ENCODE peak calls at places on chromosomes 16 and 17, in eight cellular contexts. H is A549, J is K562, T is endothelial cell of umbilical vein, F is GM12878, K is HepG2, E is H1, A is HCT116. B is an unnamed sample.

GRCh38 chr16:63714876-63715275 is 1407.0 kb downstream of the CDH11 start:
- DNase-seq in H (no peak), J (no peak), T (no peak), F (no peak), K (no peak), E (no peak), A (no peak), B (no peak)

GRCh38 chr17:9239821-9240658 is 218.7 kb downstream of the NTN1 start:
- DNase-seq in H (peak; percentile 50), J (peak; percentile 95), T (peak; percentile 37), F (no peak), K (no peak), E (peak; percentile 71), A (peak; percentile 6), B (no peak)

GRCh38 chr16:49464877-49465504 is 91.4 kb downstream of the C16orf78 start:
- DNase-seq in H (no peak), J (peak; percentile 64), T (no peak), F (no peak), K (no peak), E (peak; percentile 88), A (no peak), B (no peak)

GRCh38 chr17:49548506-49549310 is 27.0 kb upstream of the NXPH3 start:
- DNase-seq in H (peak; percentile 66), J (peak; percentile 60), T (no peak), F (no peak), K (peak; percentile 45), E (peak; percentile 85), A (peak; percentile 27), B (peak; percentile 57)

GRCh38 chr16:84689126-84689525 is 10.7 kb upstream of the USP10 start:
- DNase-seq in H (no peak), J (no peak), T (peak; percentile 83), F (no peak), K (no peak), E (no peak), A (no peak), B (no peak)

GRCh38 chr17:7348478-7349242 is 3.3 kb upstream of the KCTD11 start:
- DNase-seq in H (no peak), J (no peak), T (no peak), F (no peak), K (no peak), E (no peak), A (no peak), B (peak; percentile 64)

GRCh38 chr17:40115101-40115436 is 6.7 kb upstream of the MSL1 start:
- DNase-seq in H (no peak), J (no peak), T (no peak), F (no peak), K (no peak), E (no peak), A (no peak), B (no peak)

GRCh38 chr17:60554377-60554788 is 28.3 kb upstream of the APPBP2 start:
- DNase-seq in H (no peak), J (no peak), T (no peak), F (no peak), K (no peak), E (no peak), A (no peak), B (no peak)

GRCh38 chr17:49881054-49881402 is 33.2 kb upstream of the TAC4 start:
- DNase-seq in H (no peak), J (no peak), T (no peak), F (no peak), K (no peak), E (no peak), A (no peak), B (no peak)

GRCh38 chr16:57753448-57754353 is 18.1 kb downstream of the KATNB1 start:
- DNase-seq in H (no peak), J (no peak), T (no peak), F (no peak), K (no peak), E (no peak), A (no peak), B (no peak)

GRCh38 chr16:48438414-48438813 is 53.2 kb upstream of the SIAH1 start:
- DNase-seq in H (no peak), J (no peak), T (no peak), F (no peak), K (no peak), E (no peak), A (no peak), B (no peak)

GRCh38 chr17:68709461-68709860 is 108.3 kb upstream of the FAM20A start:
- DNase-seq in H (no peak), J (no peak), T (no peak), F (no peak), K (no peak), E (no peak), A (no peak), B (no peak)
- TF ChIP-seq MAX in H (no peak), J (no peak), T (no peak), F (no peak), K (no peak), E (no peak), A (no peak), B (no peak)

GRCh38 chr16:70432800-70433455 is 6.0 kb downstream of the ST3GAL2 start:
- DNase-seq in H (no peak), J (no peak), T (no peak), F (no peak), K (no peak), E (no peak), A (no peak), B (peak; percentile 49)
- TF ChIP-seq POLR2A in H (no peak), J (peak; percentile 65), T (no peak), F (no peak), K (no peak), E (no peak), A (no peak), B (no peak)

GRCh38 chr16:2614761-2615191 is 67.5 kb upstream of the KCTD5 start:
- DNase-seq in H (no peak), J (no peak), T (no peak), F (no peak), K (no peak), E (no peak), A (no peak), B (no peak)
- TF ChIP-seq MAX in H (no peak), J (no peak), T (no peak), F (no peak), K (no peak), E (no peak), A (no peak), B (no peak)

GRCh38 chr16:68088130-68088972 is 3.2 kb downstream of the NFATC3 start:
- DNase-seq in H (no peak), J (no peak), T (no peak), F (no peak), K (no peak), E (no peak), A (no peak), B (peak; percentile 23)
- TF ChIP-seq POLR2A in H (no peak), J (no peak), T (no peak), F (no peak), K (no peak), E (no peak), A (no peak), B (no peak)

DNA sequence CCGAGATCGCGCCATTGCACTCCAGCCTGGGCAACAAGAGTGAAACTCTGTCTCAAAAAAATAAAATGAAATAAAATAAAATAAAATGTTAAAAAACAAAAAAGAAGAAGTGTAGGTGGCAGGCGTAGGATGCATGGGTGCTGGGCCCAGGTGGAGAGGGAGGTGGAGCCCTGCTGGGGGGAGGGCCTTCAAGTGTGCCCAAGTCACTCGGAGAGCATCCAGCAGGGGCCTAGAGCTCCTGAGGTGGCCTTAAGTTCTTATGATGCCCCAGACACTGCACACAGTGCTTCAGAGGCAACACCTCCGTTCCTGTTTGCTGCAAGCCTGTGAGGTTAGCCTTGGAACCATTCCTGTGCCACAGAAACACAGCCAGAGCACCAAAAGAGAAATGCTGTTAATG is 23.2 kb downstream of the IL4R start:
- DNase-seq in H (no peak), J (no peak), T (no peak), F (no peak), K (no peak), E (no peak), A (no peak), B (no peak)
- TF ChIP-seq MAX in H (no peak), J (no peak), T (no peak), F (no peak), K (no peak), E (no peak), A (no peak), B (no peak)

GRCh38 chr17:44898768-44899073 is 524 bp downstream of the EFTUD2 start:
- DNase-seq in H (no peak), J (no peak), T (no peak), F (no peak), K (peak; percentile 60), E (no peak), A (no peak), B (peak; percentile 84)

GRCh38 chr17:44901323-44901965 is 2.2 kb upstream of the EFTUD2 start:
- DNase-seq in H (peak; percentile 62), J (no peak), T (peak; percentile 88), F (no peak), K (no peak), E (no peak), A (no peak), B (no peak)

GRCh38 chr17:44902135-44902760 is 3.0 kb upstream of the EFTUD2 start:
- DNase-seq in H (no peak), J (no peak), T (no peak), F (no peak), K (no peak), E (no peak), A (no peak), B (no peak)

GRCh38 chr17:44900894-44901293 is 1.6 kb upstream of the EFTUD2 start:
- DNase-seq in H (peak; percentile 58), J (no peak), T (peak; percentile 93), F (no peak), K (no peak), E (no peak), A (no peak), B (no peak)

GRCh38 chr17:44899074-44899782 is at the start of gene EFTUD2:
- DNase-seq in H (peak; percentile 96), J (peak; percentile 95), T (peak; percentile 93), F (peak; percentile 71), K (peak; percentile 85), E (peak; percentile 96), A (peak; percentile 77), B (peak; percentile 91)
- TF ChIP-seq POLR2A in H (peak; percentile 85), J (peak; percentile 92), T (peak; percentile 87), F (peak; percentile 96), K (peak; percentile 90), E (no peak), A (peak; percentile 63), B (peak; percentile 91)

DNA sequence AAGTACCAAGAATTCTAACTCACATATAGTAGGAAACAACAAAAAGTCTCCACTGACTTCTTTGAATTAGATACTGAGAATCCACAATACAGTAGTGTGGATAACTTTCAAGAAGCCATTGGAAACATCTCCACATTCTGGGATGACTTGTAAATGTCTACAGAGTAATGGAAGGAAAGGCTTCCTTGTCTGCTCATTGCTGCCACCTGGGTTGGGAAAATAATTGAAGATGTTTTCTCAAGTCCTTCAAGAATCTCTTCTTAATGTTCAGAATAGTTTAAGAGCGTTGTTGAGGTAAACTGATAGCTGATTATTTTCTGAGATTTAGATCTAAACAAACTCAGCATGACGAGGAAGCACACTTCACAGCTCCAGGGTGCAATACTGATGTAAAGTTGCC is 14.0 kb downstream of the CPSF4L start:
- DNase-seq in H (peak; percentile 32), J (no peak), T (peak; percentile 29), F (no peak), K (no peak), E (no peak), A (no peak), B (no peak)
- TF ChIP-seq MAX in H (no peak), J (no peak), T (no peak), F (no peak), K (no peak), E (no peak), A (no peak), B (no peak)